ENCODE peak calls at places on chromosomes 7 and 10, in four cellular contexts. T is endothelial cell of umbilical vein; U is effector memory CD4-positive, alpha-beta T cell; R is CD4-positive, alpha-beta T cell. X is an unnamed sample.

GRCh38 chr10:59817806-59818205 is 64.6 kb upstream of the MRLN start:
- DNase-seq in T (peak; percentile 19), U (no peak), R (no peak), X (no peak)

GRCh38 chr7:144671429-144671828 is 164.4 kb downstream of the TPK1 start:
- DNase-seq in T (no peak), U (no peak), R (no peak), X (no peak)

GRCh38 chr10:58094985-58095718 is 172.5 kb downstream of the IPMK start:
- DNase-seq in T (no peak), U (no peak), R (no peak), X (no peak)

GRCh38 chr10:13787015-13787421 is 200.3 kb downstream of the PRPF18 start:
- DNase-seq in T (peak; percentile 94), U (peak; percentile 69), R (peak; percentile 46), X (no peak)

GRCh38 chr7:150514748-150515222 is at the start of gene GIMAP7:
- DNase-seq in T (peak; percentile 81), U (peak; percentile 4), R (peak; percentile 67), X (no peak)

GRCh38 chr10:128063736-128064614 is 62.2 kb downstream of the MKI67 start:
- DNase-seq in T (no peak), U (no peak), R (no peak), X (no peak)

GRCh38 chr7:19932549-19933249 is 159.3 kb upstream of the TMEM196 start:
- DNase-seq in T (no peak), U (no peak), R (no peak), X (no peak)

GRCh38 chr7:99808766-99809165 is 19.0 kb upstream of the CYP3A43 start:
- DNase-seq in T (no peak), U (no peak), R (no peak), X (no peak)

GRCh38 chr7:125436220-125436619 is 506.6 kb upstream of the POT1 start:
- DNase-seq in T (no peak), U (no peak), R (no peak), X (no peak)

GRCh38 chr10:15369642-15370211 is 1.4 kb downstream of the FAM171A1 start:
- DNase-seq in T (no peak), U (no peak), R (no peak), X (no peak)

GRCh38 chr7:31633454-31633853 is 53.6 kb upstream of the PPP1R17 start:
- DNase-seq in T (no peak), U (no peak), R (no peak), X (no peak)

GRCh38 chr7:37732880-37733279 is 49.3 kb downstream of the GPR141 start:
- DNase-seq in T (no peak), U (no peak), R (no peak), X (no peak)

GRCh38 chr7:1715331-1715625 is 45.2 kb downstream of the ELFN1 start:
- DNase-seq in T (no peak), U (no peak), R (no peak), X (no peak)

GRCh38 chr7:1715671-1716074 is 45.6 kb downstream of the ELFN1 start:
- DNase-seq in T (no peak), U (no peak), R (no peak), X (no peak)

GRCh38 chr7:1714583-1715330 is 44.7 kb downstream of the ELFN1 start:
- DNase-seq in T (no peak), U (no peak), R (no peak), X (no peak)

GRCh38 chr7:1712907-1713501 is 42.9 kb downstream of the ELFN1 start:
- DNase-seq in T (no peak), U (no peak), R (no peak), X (no peak)

DNA sequence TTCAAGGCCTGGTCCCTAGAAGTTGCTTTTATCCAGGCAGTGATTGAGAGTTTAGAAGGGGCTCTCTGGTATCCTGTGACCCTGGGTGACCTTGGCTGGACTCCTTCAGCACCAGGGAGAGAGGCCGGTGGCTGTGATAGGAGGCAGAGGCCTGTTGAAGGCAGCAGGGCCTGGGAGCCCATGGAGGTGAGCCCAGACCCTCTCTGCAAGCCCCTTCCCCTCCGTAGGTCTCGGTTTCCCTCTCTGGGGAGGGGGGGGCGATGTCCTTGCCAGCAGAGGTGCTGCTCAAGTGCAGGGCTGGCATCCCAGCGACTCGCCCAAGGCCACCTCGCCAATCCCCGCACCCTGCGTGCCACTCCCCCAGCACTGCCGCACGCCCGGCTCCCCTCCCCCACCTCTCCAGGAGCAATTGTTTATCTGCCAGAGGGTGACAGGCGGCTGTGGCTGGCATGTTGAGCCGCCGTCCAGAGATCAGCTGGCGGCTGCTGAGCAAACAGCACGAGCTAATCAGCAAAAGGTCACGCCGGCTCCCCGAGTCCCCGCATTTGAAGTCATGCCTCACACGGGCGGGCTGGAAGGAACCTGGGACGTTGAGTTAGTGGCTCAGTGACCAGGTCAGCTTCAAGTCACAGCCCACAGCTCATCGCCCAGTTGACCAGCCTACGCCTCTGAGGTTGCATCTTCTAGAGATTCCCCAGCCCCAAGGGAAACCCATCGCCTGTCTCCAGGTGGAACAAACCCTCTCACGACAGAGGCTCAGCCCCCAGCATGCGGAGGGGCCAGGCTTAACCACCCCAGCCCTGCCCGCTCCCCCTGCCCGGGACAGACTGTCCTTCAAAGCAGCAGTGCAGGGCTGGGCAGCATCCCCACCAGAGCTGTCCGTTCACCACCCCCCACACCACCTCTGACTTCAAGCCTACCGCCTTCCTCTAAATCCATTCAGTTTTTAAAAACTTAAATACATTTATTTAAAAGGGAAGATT is 43.7 kb downstream of the ELFN1 start:
- DNase-seq in T (no peak), U (no peak), R (no peak), X (no peak)
- H3K27ac ChIP-seq in T (no peak overlapping the region), U (no peak overlapping the region), R (no peak overlapping the region), X (no peak overlapping the region)

DNA sequence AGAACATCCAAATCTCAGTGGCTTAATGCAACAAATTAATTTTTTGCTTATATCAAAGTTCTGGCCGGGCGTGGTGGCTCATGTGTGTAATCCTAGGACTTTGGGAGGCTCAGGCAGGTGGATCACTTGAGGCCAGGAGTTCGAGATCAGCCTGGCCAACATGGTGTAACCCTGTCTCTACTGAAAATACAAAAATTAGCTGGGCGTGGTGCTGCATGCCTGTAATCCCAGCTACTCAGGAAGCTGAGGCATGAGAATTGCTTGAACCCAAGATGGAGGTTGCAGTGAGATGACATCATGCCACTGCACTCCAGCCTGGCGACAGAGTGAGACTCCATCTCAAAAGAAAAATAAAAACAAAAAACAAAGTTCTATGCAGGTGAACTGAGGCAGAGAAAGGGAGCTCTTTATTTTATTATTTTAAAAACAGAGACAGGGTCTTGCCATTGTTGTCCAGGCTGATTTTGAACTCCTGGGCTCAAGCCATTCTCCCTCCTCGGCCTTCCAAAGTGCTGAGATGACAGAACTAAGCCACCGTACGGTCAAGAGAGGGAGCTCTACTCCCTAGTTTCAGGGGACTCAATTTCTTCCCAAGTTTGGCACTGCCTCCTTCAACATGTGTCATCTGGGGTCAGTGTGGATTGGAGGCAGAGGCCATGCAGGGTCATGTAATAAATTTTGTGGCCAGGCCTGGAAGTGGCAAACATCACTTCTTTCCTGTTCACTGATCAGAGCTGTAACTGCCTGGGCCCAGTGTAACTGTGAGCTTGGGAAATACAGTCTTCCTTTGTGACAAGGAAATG is 2.4 kb downstream of the ADCK2 start:
- DNase-seq in T (peak; percentile 64), U (no peak), R (no peak), X (no peak)
- H3K27ac ChIP-seq in T (no peak overlapping the region), U (no peak overlapping the region), R (no peak overlapping the region), X (peak overlapping the region; percentile 16)

DNA sequence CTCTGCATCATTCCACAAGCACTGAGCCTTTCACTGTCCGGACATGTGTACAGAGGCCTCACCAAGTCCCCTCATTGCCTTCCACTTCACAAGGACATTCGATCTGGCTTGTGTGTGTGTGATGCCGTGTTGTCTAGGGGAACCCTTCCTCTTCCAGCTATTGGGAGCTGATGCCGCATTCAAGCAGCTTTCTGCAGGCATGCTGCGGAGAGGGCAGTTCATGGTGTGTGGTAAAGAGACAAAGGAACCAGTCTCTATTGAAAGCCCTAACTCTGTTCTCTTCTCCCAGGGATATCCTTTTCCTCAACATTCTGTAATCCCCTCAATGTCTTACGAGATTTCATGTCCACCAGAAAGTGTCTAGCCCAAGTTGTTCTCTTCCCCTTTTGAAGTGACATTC is 141.6 kb downstream of the ALOX5 start:
- DNase-seq in T (no peak), U (no peak), R (no peak), X (no peak)
- H3K27ac ChIP-seq in T (no peak overlapping the region), U (no peak overlapping the region), R (no peak overlapping the region), X (no peak overlapping the region)

DNA sequence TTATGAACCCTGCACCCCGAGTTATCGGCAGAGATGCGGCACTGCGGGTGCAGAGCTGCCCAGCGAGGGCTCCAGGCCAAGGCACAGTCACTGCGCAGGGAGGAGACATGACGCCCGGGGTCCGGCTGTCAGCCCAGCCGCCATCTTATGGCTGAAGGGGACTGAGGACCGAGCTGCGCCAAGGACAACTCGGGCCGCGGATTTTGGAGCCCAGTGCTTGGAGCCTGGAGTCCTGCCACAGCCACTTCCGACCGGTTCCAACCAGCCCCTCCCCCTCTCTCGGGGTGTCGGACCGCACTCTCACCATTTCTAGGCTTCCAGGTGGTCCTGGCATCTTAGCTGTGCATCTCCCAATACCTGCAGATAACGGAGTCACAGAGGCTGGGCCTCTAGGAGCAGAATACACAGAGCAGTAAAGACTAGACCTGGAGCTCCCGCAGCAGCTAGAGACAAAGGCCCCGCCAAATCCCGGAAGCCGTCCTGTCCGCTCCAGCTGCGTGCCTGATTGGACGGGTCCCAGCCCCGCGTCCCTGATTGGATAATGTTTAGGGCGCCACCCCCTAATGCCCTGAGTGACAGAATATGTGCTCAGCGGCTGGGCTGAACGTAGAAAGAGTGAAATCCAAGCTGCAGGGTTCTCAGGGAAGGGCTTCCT is at the start of gene ZNF680:
- DNase-seq in T (peak; percentile 96), U (peak; percentile 75), R (peak; percentile 79), X (peak; percentile 97)
- H3K27ac ChIP-seq in T (peak within 1 kb of the TSS; percentile 89), U (peak within 1 kb of the TSS; percentile 64), R (peak within 1 kb of the TSS; percentile 41), X (peak within 1 kb of the TSS; percentile 76)

DNA sequence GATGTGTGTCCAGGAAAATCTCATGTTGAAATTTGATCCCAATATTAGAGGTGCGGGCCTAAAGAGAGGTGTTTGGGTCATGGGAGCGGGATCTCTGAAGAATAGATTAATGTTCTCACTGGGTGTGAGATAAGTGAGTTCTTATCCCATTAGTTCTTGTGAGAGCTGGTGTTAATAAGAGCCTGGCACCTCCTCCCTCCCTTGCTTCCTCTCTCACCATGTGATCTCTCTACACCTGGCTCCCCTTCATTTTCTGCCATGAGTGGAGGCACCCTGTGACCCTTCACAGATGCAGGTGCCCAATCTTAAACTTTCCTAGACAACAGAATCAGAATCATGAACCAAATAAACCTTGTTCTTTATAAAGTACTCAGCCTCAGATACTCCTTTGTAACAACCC is 19.5 kb downstream of the MTPN start:
- DNase-seq in T (no peak), U (no peak), R (no peak), X (no peak)
- H3K27ac ChIP-seq in T (no peak overlapping the region), U (no peak overlapping the region), R (no peak overlapping the region), X (no peak overlapping the region)

DNA sequence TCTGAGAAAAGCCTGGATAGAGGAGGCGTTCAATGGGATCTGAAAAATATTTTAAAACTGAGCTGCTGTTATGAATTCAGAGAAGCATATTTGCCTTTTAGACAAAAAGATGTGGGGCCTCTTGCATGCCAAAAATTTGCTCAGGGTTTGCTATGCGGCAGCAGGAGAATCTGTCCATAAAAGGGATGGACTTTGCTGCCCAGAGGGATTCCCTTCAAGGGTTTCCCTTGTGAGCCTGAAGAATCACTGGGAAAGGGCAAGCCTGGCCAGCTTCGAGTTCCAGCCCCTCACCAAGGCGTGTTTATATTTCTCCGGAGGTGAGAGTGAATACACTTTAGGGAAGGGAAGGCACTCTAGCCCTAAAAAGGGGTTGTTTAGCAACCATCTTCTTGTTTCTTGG is 55.5 kb upstream of the CALD1 start:
- DNase-seq in T (no peak), U (no peak), R (no peak), X (no peak)
- H3K27ac ChIP-seq in T (no peak overlapping the region), U (no peak overlapping the region), R (no peak overlapping the region), X (no peak overlapping the region)

DNA sequence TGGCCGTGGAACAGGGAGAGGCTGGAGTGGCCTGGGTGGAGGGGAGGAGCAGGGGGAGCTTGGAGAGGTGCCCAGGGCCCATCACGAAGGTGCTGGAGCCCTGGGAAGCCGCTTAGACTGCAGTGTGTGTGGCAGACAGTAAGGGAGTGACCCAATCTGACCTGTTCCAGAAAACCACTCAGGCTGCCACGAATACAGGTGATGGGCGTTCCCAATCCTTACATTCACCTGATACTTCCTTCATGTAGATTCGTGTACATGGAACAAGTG is 161.7 kb downstream of the SVIL start:
- DNase-seq in T (no peak), U (no peak), R (no peak), X (no peak)
- H3K27ac ChIP-seq in T (no peak overlapping the region), U (no peak overlapping the region), R (no peak overlapping the region), X (no peak overlapping the region)

X was measured in caudate nucleus.